ENCODE peak calls at places on chromosome 2, in four cellular contexts. J is HEK293T, A is K562, R is HepG2. L is an unnamed sample.

GRCh38 chr2:17813015-17813741 is 3.1 kb upstream of the MSGN1 start:
- DNase-seq in J (no peak), A (no peak), R (no peak), L (no peak)

GRCh38 chr2:119242276-119243119 is 18.9 kb downstream of the STEAP3 start:
- DNase-seq in J (no peak), A (no peak), R (no peak), L (no peak)

GRCh38 chr2:119005565-119005964 is 63.6 kb downstream of the MARCO start:
- DNase-seq in J (no peak), A (no peak), R (no peak), L (no peak)

GRCh38 chr2:189608799-189609422 is 28.3 kb upstream of the SLC40A1 start:
- DNase-seq in J (no peak), A (no peak), R (no peak), L (no peak)

GRCh38 chr2:172009823-172010222 is 10.1 kb downstream of the METAP1D start:
- DNase-seq in J (no peak), A (no peak), R (no peak), L (no peak)

GRCh38 chr2:48723125-48723524 is 32.4 kb downstream of the LHCGR start:
- DNase-seq in J (no peak), A (no peak), R (no peak), L (no peak)

GRCh38 chr2:30316408-30316807 is 85.1 kb downstream of the LBH start:
- DNase-seq in J (no peak), A (no peak), R (no peak), L (no peak)

GRCh38 chr2:182103531-182103930 is 117.9 kb downstream of the PPP1R1C start:
- DNase-seq in J (no peak), A (no peak), R (no peak), L (no peak)

GRCh38 chr2:17179145-17179808 is 339.0 kb downstream of the RAD51AP2 start:
- DNase-seq in J (no peak), A (no peak), R (no peak), L (no peak)

GRCh38 chr2:120803085-120803484 is 67.4 kb downstream of the GLI2 start:
- DNase-seq in J (no peak), A (no peak), R (no peak), L (no peak)

GRCh38 chr2:98795903-98796676 is 65.2 kb upstream of the MGAT4A start:
- DNase-seq in J (no peak), A (no peak), R (peak; percentile 100), L (no peak)

GRCh38 chr2:110674620-110675555 is 3.0 kb downstream of the BUB1 start:
- DNase-seq in J (no peak), A (no peak), R (no peak), L (no peak)

GRCh38 chr2:240966906-240967680 is 31.3 kb upstream of the SNED1 start:
- DNase-seq in J (no peak), A (no peak), R (peak; percentile 27), L (peak; percentile 23)

GRCh38 chr2:172046080-172046678 is 39.1 kb upstream of the DLX1 start:
- DNase-seq in J (no peak), A (no peak), R (no peak), L (no peak)

GRCh38 chr2:238424313-238424700 is 2.4 kb upstream of the ASB1 start:
- DNase-seq in J (no peak), A (no peak), R (no peak), L (no peak)

GRCh38 chr2:27323592-27324285 is 842 bp upstream of the MPV17 start:
- DNase-seq in J (no peak), A (no peak), R (no peak), L (no peak)

GRCh38 chr2:18889565-18890332 is 300.4 kb upstream of the NT5C1B start:
- DNase-seq in J (no peak), A (no peak), R (peak; percentile 93), L (no peak)

GRCh38 chr2:13091463-13091862 is 374.7 kb downstream of the TRIB2 start:
- DNase-seq in J (no peak), A (no peak), R (no peak), L (no peak)

GRCh38 chr2:216006164-216006663 is 7.1 kb downstream of the MREG start:
- DNase-seq in J (no peak), A (no peak), R (no peak), L (peak; percentile 50)

GRCh38 chr2:20590704-20591515 is 60.0 kb downstream of the HS1BP3 start:
- DNase-seq in J (no peak), A (no peak), R (no peak), L (no peak)

GRCh38 chr2:219294356-219295351 is 14.5 kb downstream of the PTPRN start:
- DNase-seq in J (peak; percentile 94), A (peak; percentile 91), R (peak; percentile 80), L (peak; percentile 90)

GRCh38 chr2:47617523-47618271 is 165.2 kb upstream of the MSH6 start:
- DNase-seq in J (no peak), A (no peak), R (no peak), L (peak; percentile 24)

GRCh38 chr2:38806407-38807071 is 28.5 kb downstream of the GEMIN6 start:
- DNase-seq in J (no peak), A (no peak), R (no peak), L (no peak)

GRCh38 chr2:95353613-95354468 is 48.7 kb upstream of the FAHD2A start:
- DNase-seq in J (no peak), A (no peak), R (no peak), L (no peak)

GRCh38 chr2:95353055-95353575 is 49.4 kb upstream of the FAHD2A start:
- DNase-seq in J (no peak), A (no peak), R (no peak), L (no peak)

GRCh38 chr2:95354469-95354901 is 48.0 kb upstream of the FAHD2A start:
- DNase-seq in J (no peak), A (no peak), R (no peak), L (no peak)

GRCh38 chr2:95356821-95357700 is 45.4 kb upstream of the FAHD2A start:
- DNase-seq in J (no peak), A (no peak), R (no peak), L (no peak)

DNA sequence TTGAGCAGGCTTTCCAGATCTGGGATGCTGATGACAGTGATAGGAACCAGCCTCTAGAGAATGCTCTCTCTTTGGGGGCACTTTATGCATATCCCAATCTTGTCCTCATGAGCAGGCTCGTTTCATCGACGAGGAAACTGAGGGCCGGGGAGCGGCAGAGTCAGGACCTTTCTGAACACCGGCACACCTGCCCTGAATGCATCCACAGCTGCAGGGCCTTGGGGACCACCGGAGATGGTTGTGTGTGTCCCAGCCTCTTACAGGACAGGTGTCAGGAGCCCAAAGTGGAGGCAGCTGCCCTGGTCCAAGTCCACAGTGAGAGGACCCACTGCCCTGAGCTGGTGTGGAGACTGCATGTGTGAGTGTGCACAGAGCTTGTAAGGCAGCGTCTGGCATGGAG is 47.6 kb upstream of the FAHD2A start:
- DNase-seq in J (no peak), A (no peak), R (no peak), L (no peak)
- TF ChIP-seq ELF4 in J (no peak), A (no peak), R (no peak), L (no peak)

GRCh38 chr2:61952291-61952690 is 46.8 kb downstream of the COMMD1 start:
- DNase-seq in J (no peak), A (no peak), R (no peak), L (no peak)

GRCh38 chr2:61950133-61950560 is 44.7 kb downstream of the COMMD1 start:
- DNase-seq in J (no peak), A (no peak), R (no peak), L (no peak)

GRCh38 chr2:61949458-61950107 is 44.1 kb downstream of the COMMD1 start:
- DNase-seq in J (no peak), A (no peak), R (no peak), L (no peak)

GRCh38 chr2:61950571-61951315 is 45.3 kb downstream of the COMMD1 start:
- DNase-seq in J (no peak), A (no peak), R (peak; percentile 77), L (no peak)

GRCh38 chr2:61951876-61952275 is 46.4 kb downstream of the COMMD1 start:
- DNase-seq in J (no peak), A (no peak), R (no peak), L (no peak)
- TF ChIP-seq ELF4 in J (no peak), A (no peak), R (no peak), L (no peak)

GRCh38 chr2:85583667-85584353 is 421 bp upstream of the VAMP5 start:
- DNase-seq in J (no peak), A (no peak), R (peak; percentile 73), L (no peak)
- TF ChIP-seq ELF4 in J (no peak), A (no peak), R (no peak), L (no peak)

GRCh38 chr2:138035597-138036217 is 71.4 kb downstream of the HNMT start:
- DNase-seq in J (no peak), A (no peak), R (no peak), L (no peak)
- TF ChIP-seq ELF4 in J (no peak), A (no peak), R (no peak), L (no peak)

DNA sequence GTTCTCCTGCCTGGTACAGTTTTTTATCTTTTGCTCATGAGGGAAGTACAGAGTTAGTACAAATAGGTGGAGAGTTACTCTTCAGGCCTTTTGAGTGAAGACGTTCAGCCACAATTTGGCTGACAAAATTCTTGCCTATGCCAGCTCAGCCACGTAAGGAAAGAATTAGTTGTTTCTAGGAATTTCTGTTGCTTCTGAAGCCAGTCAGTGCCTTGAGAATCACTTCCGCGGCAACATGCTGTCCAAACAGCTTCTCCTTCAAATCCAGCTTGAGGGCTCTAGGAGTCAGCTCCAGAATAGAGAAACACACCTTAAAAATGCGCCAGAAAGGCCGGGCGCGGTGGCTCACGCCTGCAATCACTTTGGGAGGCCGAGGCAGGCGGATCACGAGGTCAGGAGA is 27.5 kb downstream of the M1AP start:
- DNase-seq in J (no peak), A (no peak), R (no peak), L (no peak)
- TF ChIP-seq ELF4 in J (no peak), A (no peak), R (no peak), L (no peak)

L was measured in WTC11.